ENCODE peak calls at places on chromosomes 6 and 20, in nine cellular contexts. J is GM23338, M is hepatocyte, Y is PC-3, H is OCI-LY7, P is neural progenitor cell, L is MM.1S, K is HCT116, N is SK-N-SH. E is an unnamed sample.
A peak's percentile ranks its signal among the peaks of the same experiment; 100 is the strongest.

GRCh38 chr20:2051920-2052319 is 49.7 kb upstream of the STK35 start:
- DNase-seq in J (peak; percentile 28), M (no peak), Y (no peak), H (no peak), P (peak; percentile 6), L (no peak), K (no peak), N (peak; percentile 3), E (no peak)

GRCh38 chr6:163759542-163759941 is 345.0 kb downstream of the QKI start:
- DNase-seq in J (no peak), M (no peak), Y (no peak), H (no peak), P (no peak), L (no peak), K (no peak), N (no peak), E (peak; percentile 43)

GRCh38 chr20:5039255-5039657 is 37.9 kb upstream of the SLC23A2 start:
- DNase-seq in J (no peak), M (no peak), Y (no peak), H (no peak), P (no peak), L (no peak), K (no peak), N (no peak), E (no peak)

GRCh38 chr20:39795401-39796272 is 833.5 kb downstream of the DHX35 start:
- DNase-seq in J (no peak), M (no peak), Y (no peak), H (no peak), P (no peak), L (no peak), K (no peak), N (no peak), E (peak; percentile 71)

GRCh38 chr6:107216197-107216933 is 101.0 kb upstream of the BEND3 start:
- DNase-seq in J (no peak), M (no peak), Y (no peak), H (no peak), P (no peak), L (no peak), K (no peak), N (no peak), E (no peak)

GRCh38 chr6:35177586-35177985 is 36.2 kb upstream of the SCUBE3 start:
- DNase-seq in J (no peak), M (no peak), Y (peak; percentile 68), H (no peak), P (no peak), L (no peak), K (no peak), N (no peak), E (peak; percentile 58)

GRCh38 chr6:68826501-68826900 is 191.4 kb downstream of the ADGRB3 start:
- DNase-seq in J (no peak), M (no peak), Y (no peak), H (no peak), P (peak; percentile 14), L (no peak), K (no peak), N (no peak), E (no peak)

GRCh38 chr6:99618649-99619408 is 12.2 kb downstream of the PRDM13 start:
- DNase-seq in J (peak; percentile 93), M (no peak), Y (no peak), H (no peak), P (peak; percentile 70), L (no peak), K (no peak), N (peak; percentile 70), E (no peak)

GRCh38 chr6:71123051-71123450 is 165.6 kb upstream of the OGFRL1 start:
- DNase-seq in J (no peak), M (no peak), Y (no peak), H (no peak), P (no peak), L (no peak), K (no peak), N (no peak), E (no peak)

GRCh38 chr6:144710207-144710606 is 425.1 kb downstream of the UTRN start:
- DNase-seq in J (no peak), M (no peak), Y (peak; percentile 91), H (no peak), P (no peak), L (no peak), K (no peak), N (no peak), E (peak; percentile 96)

GRCh38 chr6:150427823-150428222 is 59.0 kb downstream of the IYD start:
- DNase-seq in J (no peak), M (no peak), Y (no peak), H (no peak), P (no peak), L (no peak), K (no peak), N (no peak), E (no peak)

GRCh38 chr20:38114353-38114791 is 50.7 kb downstream of the TGM2 start:
- DNase-seq in J (no peak), M (no peak), Y (peak; percentile 38), H (no peak), P (no peak), L (no peak), K (no peak), N (no peak), E (peak; percentile 85)

GRCh38 chr6:22149501-22150490 is 147.0 kb downstream of the PRL start:
- DNase-seq in J (no peak), M (peak; percentile 47), Y (no peak), H (no peak), P (peak; percentile 19), L (no peak), K (no peak), N (peak; percentile 62), E (no peak)

GRCh38 chr6:22007469-22007868 is 289.4 kb downstream of the PRL start:
- DNase-seq in J (no peak), M (no peak), Y (no peak), H (no peak), P (no peak), L (no peak), K (no peak), N (no peak), E (no peak)

GRCh38 chr6:56424542-56425083 is 177.2 kb upstream of the COL21A1 start:
- DNase-seq in J (no peak), M (no peak), Y (no peak), H (no peak), P (no peak), L (no peak), K (no peak), N (no peak), E (no peak)

GRCh38 chr6:27514906-27515495 is 42.1 kb upstream of the ZNF184 start:
- DNase-seq in J (no peak), M (no peak), Y (no peak), H (no peak), P (no peak), L (no peak), K (no peak), N (no peak), E (no peak)
- H3K4me3 ChIP-seq in J (peak overlapping the region; percentile 58), M (no peak overlapping the region), Y (no peak overlapping the region), H (no peak overlapping the region), P (peak overlapping the region; percentile 19), L (no peak overlapping the region), K (no peak overlapping the region), N (no peak overlapping the region), E (no peak overlapping the region)

DNA sequence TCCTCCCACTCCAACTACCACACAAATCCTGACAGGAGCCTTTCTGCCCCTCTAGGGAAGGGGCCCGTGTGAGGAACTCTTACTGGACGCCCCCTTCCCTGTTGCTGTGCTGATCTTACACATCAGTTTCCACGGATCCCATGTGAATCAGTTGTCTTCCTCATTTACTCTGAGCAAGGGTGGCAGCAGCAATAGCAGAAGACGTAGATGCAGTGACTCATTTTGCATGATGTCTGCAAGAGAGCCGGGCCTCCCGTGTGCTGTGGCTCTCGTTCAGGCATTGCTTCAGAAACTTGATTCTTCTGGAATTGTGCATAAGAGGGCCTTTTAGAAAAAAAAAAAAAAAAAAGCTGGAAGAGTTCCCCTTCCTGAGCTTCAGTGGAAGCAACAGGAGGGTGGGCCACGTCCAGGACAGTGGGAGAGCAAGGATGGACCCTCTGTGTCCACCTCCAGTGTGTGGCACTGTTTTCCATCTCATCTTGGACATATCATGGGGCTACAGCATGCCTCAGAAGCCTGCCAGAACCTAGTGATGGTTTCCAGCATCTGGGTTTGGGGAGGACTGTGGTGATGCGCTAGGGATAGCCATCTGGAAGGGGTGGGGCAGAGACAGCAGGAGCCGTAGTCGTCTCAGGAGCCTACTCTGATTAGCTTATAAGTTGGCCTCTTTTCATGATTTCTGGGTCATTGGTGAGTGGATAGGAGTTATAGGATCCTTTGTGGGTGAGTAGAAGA is 62.1 kb downstream of the FOXO3 start:
- DNase-seq in J (no peak), M (peak; percentile 63), Y (no peak), H (no peak), P (no peak), L (no peak), K (no peak), N (peak; percentile 38), E (peak; percentile 98)
- TF ChIP-seq EZH2phosphoT487 in J (no peak), M (no peak), Y (no peak), H (no peak), P (no peak), L (no peak), K (no peak), N (no peak), E (no peak)

DNA sequence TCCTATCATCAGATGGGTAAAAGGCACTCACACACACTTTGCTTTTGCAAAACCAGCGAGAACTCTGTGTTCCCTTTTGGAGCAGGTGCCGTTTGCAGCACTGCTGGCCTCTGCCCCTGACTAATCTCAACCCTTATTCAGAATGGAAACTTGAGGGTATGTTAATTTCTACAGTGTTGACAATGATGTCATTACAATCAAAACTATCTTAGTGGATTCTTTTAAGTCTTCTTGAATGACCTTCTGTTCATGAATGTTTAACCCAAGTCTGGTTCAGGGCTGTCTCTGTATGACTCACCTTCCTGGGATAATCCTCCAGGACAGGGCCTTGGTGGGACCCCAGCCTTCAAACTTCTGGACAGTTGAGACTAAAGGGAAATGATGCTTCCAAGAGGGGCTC is 197.9 kb downstream of the CDH4 start:
- DNase-seq in J (no peak), M (no peak), Y (no peak), H (no peak), P (no peak), L (no peak), K (no peak), N (no peak), E (no peak)
- H3K4me2 ChIP-seq in J (no peak overlapping the region), M (no peak overlapping the region), Y (no peak overlapping the region), H (no peak overlapping the region), P (no peak overlapping the region), L (peak overlapping the region; percentile 28), K (no peak overlapping the region), N (no peak overlapping the region), E (no peak overlapping the region)

DNA sequence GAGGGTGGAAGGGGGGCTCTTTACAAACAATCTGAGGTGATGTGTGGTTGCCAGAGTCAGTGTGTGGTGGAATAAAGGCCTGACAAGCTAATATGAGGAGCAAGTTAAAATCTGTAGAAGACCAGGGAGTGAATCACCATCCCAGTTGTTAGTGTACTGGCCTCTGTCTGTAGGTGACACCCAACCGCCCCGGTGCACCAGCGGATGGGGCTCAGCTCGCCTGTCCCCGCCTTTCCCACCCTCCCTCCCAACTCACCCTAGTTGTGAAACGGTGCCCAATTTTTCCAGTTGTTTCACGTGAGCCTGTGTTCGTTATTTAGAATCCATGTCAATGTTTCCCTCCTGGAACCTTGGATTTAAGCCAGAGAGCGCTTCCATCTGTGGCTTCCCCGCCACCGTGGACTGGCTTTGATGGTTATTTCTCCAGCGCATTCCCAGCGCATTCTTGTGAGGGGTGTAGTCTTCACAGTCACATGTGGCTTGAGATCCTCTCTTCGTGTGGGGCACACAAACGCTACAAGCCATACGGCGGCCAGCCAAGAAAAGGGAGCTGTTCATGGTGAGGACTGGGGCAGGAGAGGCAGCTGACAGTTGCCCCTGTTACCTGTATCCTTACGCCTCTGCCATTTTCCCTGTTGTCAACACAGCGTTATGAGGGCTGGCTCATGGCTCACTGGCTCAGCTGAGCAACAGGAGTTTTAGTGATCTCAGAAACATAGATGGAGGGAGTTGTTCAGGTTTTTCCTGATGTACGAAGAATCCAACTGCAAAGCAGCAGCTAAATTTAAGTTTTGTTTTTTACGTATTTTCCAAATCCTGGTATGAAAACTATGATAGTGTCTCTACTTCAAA is 137.6 kb downstream of the ZDHHC14 start:
- DNase-seq in J (peak; percentile 22), M (no peak), Y (no peak), H (no peak), P (no peak), L (no peak), K (peak; percentile 44), N (no peak), E (peak; percentile 70)
- H3K4me3 ChIP-seq in J (no peak overlapping the region), M (no peak overlapping the region), Y (no peak overlapping the region), H (no peak overlapping the region), P (no peak overlapping the region), L (no peak overlapping the region), K (peak overlapping the region; percentile 48), N (no peak overlapping the region), E (no peak overlapping the region)

E was measured in GM23248.